ENCODE peak calls at places on chromosomes 3 and 15, in ten cellular contexts. N is left kidney; M is HuH-7.5; P is stimulated activated effector memory CD8-positive, alpha-beta T cell treated with anti-CD3 and anti-CD28 coated beads, Interleukin-12 subunit alpha, Interleukin-12 subunit beta, amount 100 ng/mL, for 72 hours; K is stimulated activated CD8-positive, alpha-beta memory T cell treated with anti-CD3 and anti-CD28 coated beads, Interleukin-7, amount 100 ng/mL, for 1 hour; Y is Jurkat, Clone E6-1; L is stomach; Z is HTR-8/SVneo; X is fibroblast of pulmonary artery; S is COR-L47. W is an unnamed sample.
A peak's percentile ranks its signal among the peaks of the same experiment; 100 is the strongest.

GRCh38 chr3:6680119-6680806 is 180.7 kb upstream of the GRM7 start:
- DNase-seq in N (no peak), M (no peak), P (no peak), K (no peak), Y (no peak), L (no peak), Z (no peak), X (no peak), S (no peak), W (no peak)

GRCh38 chr3:44576661-44577060 is 8.1 kb upstream of the ZNF660 start:
- DNase-seq in N (no peak), M (no peak), P (no peak), K (no peak), Y (no peak), L (no peak), Z (no peak), X (no peak), S (no peak), W (no peak)

GRCh38 chr3:65833761-65834505 is 204.8 kb downstream of the MAGI1 start:
- DNase-seq in N (no peak), M (no peak), P (no peak), K (no peak), Y (no peak), L (no peak), Z (no peak), X (peak; percentile 72), S (no peak), W (no peak)

GRCh38 chr3:143084856-143085731 is 34.5 kb upstream of the CHST2 start:
- DNase-seq in N (peak; percentile 31), M (no peak), P (no peak), K (no peak), Y (no peak), L (no peak), Z (peak; percentile 35), X (peak; percentile 83), S (no peak), W (no peak)

GRCh38 chr3:3586843-3587626 is 212.2 kb upstream of the LRRN1 start:
- DNase-seq in N (peak; percentile 80), M (no peak), P (no peak), K (no peak), Y (no peak), L (no peak), Z (no peak), X (no peak), S (no peak), W (no peak)

GRCh38 chr15:50046159-50046558 is 72.9 kb downstream of the ATP8B4 start:
- DNase-seq in N (no peak), M (no peak), P (no peak), K (no peak), Y (no peak), L (no peak), Z (no peak), X (no peak), S (no peak), W (no peak)

GRCh38 chr3:189272500-189273119 is 100.8 kb downstream of the TPRG1 start:
- DNase-seq in N (peak; percentile 79), M (no peak), P (no peak), K (no peak), Y (no peak), L (no peak), Z (no peak), X (no peak), S (peak; percentile 77), W (no peak)

GRCh38 chr3:56783644-56784451 is 17.9 kb downstream of the ARHGEF3 start:
- DNase-seq in N (peak; percentile 74), M (no peak), P (no peak), K (no peak), Y (peak; percentile 92), L (peak; percentile 70), Z (peak; percentile 22), X (peak; percentile 82), S (no peak), W (no peak)

GRCh38 chr3:120170223-120170622 is 76.0 kb upstream of the GSK3B start:
- DNase-seq in N (no peak), M (no peak), P (no peak), K (no peak), Y (no peak), L (no peak), Z (peak; percentile 48), X (peak; percentile 27), S (peak; percentile 49), W (no peak)

GRCh38 chr3:29759443-29760033 is 478.7 kb downstream of the RBMS3 start:
- DNase-seq in N (peak; percentile 57), M (no peak), P (no peak), K (no peak), Y (no peak), L (no peak), Z (no peak), X (peak; percentile 65), S (peak; percentile 40), W (no peak)

GRCh38 chr3:137121704-137122314 is 164.0 kb downstream of the IL20RB start:
- DNase-seq in N (peak; percentile 75), M (peak; percentile 19), P (no peak), K (no peak), Y (peak; percentile 58), L (no peak), Z (peak; percentile 22), X (peak; percentile 51), S (peak; percentile 64), W (peak; percentile 11)

GRCh38 chr3:71724584-71725278 is 471 bp downstream of the EIF4E3 start:
- DNase-seq in N (peak; percentile 80), M (peak; percentile 57), P (peak; percentile 38), K (no peak), Y (no peak), L (peak; percentile 43), Z (peak; percentile 27), X (no peak), S (no peak), W (no peak)

GRCh38 chr3:61997112-61997511 is 376.2 kb downstream of the FEZF2 start:
- DNase-seq in N (no peak), M (no peak), P (no peak), K (no peak), Y (no peak), L (no peak), Z (no peak), X (no peak), S (no peak), W (no peak)

GRCh38 chr15:78988361-78988911 is 43.6 kb upstream of the CTSH start:
- DNase-seq in N (peak; percentile 84), M (peak; percentile 62), P (no peak), K (no peak), Y (no peak), L (peak; percentile 64), Z (peak; percentile 96), X (peak; percentile 98), S (no peak), W (no peak)

GRCh38 chr3:112002458-112002971 is 3.8 kb downstream of the TAGLN3 start:
- DNase-seq in N (no peak), M (no peak), P (peak; percentile 26), K (no peak), Y (no peak), L (no peak), Z (no peak), X (no peak), S (no peak), W (no peak)

GRCh38 chr3:57007513-57008415 is 52.7 kb upstream of the SPATA12 start:
- DNase-seq in N (no peak), M (no peak), P (no peak), K (no peak), Y (no peak), L (peak; percentile 56), Z (peak; percentile 70), X (peak; percentile 88), S (no peak), W (no peak)

GRCh38 chr3:156865732-156866131 is 39.6 kb downstream of the LEKR1 start:
- DNase-seq in N (no peak), M (no peak), P (no peak), K (no peak), Y (no peak), L (no peak), Z (no peak), X (peak; percentile 36), S (peak; percentile 46), W (no peak)

GRCh38 chr3:98855811-98856400 is 45.6 kb downstream of the DCBLD2 start:
- DNase-seq in N (no peak), M (no peak), P (no peak), K (no peak), Y (no peak), L (no peak), Z (peak; percentile 67), X (peak; percentile 93), S (no peak), W (no peak)

GRCh38 chr3:183827809-183828537 is 2.6 kb upstream of the MAP6D1 start:
- DNase-seq in N (no peak), M (no peak), P (no peak), K (no peak), Y (no peak), L (no peak), Z (no peak), X (no peak), S (no peak), W (no peak)

GRCh38 chr15:51348688-51349087 is 7.2 kb downstream of the GLDN start:
- DNase-seq in N (no peak), M (no peak), P (no peak), K (no peak), Y (no peak), L (no peak), Z (no peak), X (no peak), S (no peak), W (no peak)